ENCODE peak calls at places on chromosomes 11 and 22, in ten cellular contexts. One of them, this sample, is unnamed. For H3K9me2, the result is how much of the 10 kb centered on the place peaks cover.

GRCh38 chr11:3232956-3233355 is 739 bp upstream of the MRGPRE start:
- DNase-seq in GM23338: no peak
- DNase-seq in GM23248: no peak
- DNase-seq in hepatocyte: no peak
- DNase-seq in PC-9: no peak
- DNase-seq in Karpas-422: no peak
- DNase-seq in PC-3: no peak
- DNase-seq in HCT116: no peak
- DNase-seq in MM.1S: no peak
- DNase-seq in SK-N-SH: no peak
- DNase-seq in this sample: no peak

GRCh38 chr22:17896552-17896951 is 122.3 kb upstream of the BID start:
- DNase-seq in GM23338: peak
- DNase-seq in GM23248: no peak
- DNase-seq in hepatocyte: no peak
- DNase-seq in PC-9: no peak
- DNase-seq in Karpas-422: no peak
- DNase-seq in PC-3: no peak
- DNase-seq in HCT116: no peak
- DNase-seq in MM.1S: no peak
- DNase-seq in SK-N-SH: peak
- DNase-seq in this sample: no peak

GRCh38 chr11:6862961-6863360 is at the start of gene OR10A2:
- DNase-seq in GM23338: peak
- DNase-seq in GM23248: peak
- DNase-seq in hepatocyte: peak
- DNase-seq in PC-9: no peak
- DNase-seq in Karpas-422: no peak
- DNase-seq in PC-3: peak
- DNase-seq in HCT116: no peak
- DNase-seq in MM.1S: no peak
- DNase-seq in SK-N-SH: no peak
- DNase-seq in this sample: no peak

GRCh38 chr11:79269923-79270322 is 170.9 kb downstream of the TENM4 start:
- DNase-seq in GM23338: peak
- DNase-seq in GM23248: no peak
- DNase-seq in hepatocyte: no peak
- DNase-seq in PC-9: no peak
- DNase-seq in Karpas-422: no peak
- DNase-seq in PC-3: no peak
- DNase-seq in HCT116: no peak
- DNase-seq in MM.1S: no peak
- DNase-seq in SK-N-SH: peak
- DNase-seq in this sample: no peak

GRCh38 chr11:64638017-64638664 is 47.1 kb downstream of the SLC22A12 start:
- DNase-seq in GM23338: peak
- DNase-seq in GM23248: peak
- DNase-seq in hepatocyte: peak
- DNase-seq in PC-9: no peak
- DNase-seq in Karpas-422: no peak
- DNase-seq in PC-3: no peak
- DNase-seq in HCT116: no peak
- DNase-seq in MM.1S: no peak
- DNase-seq in SK-N-SH: peak
- DNase-seq in this sample: no peak

GRCh38 chr11:47587733-47588326 is 1.4 kb downstream of the FAM180B start:
- DNase-seq in GM23338: no peak
- DNase-seq in GM23248: peak
- DNase-seq in hepatocyte: no peak
- DNase-seq in PC-9: no peak
- DNase-seq in Karpas-422: no peak
- DNase-seq in PC-3: no peak
- DNase-seq in HCT116: no peak
- DNase-seq in MM.1S: no peak
- DNase-seq in SK-N-SH: no peak
- DNase-seq in this sample: no peak

GRCh38 chr22:22936915-22937656 is 49.5 kb downstream of the IGLL5 start:
- DNase-seq in GM23338: no peak
- DNase-seq in GM23248: no peak
- DNase-seq in hepatocyte: no peak
- DNase-seq in PC-9: no peak
- DNase-seq in Karpas-422: no peak
- DNase-seq in PC-3: no peak
- DNase-seq in HCT116: no peak
- DNase-seq in MM.1S: no peak
- DNase-seq in SK-N-SH: no peak
- DNase-seq in this sample: no peak

GRCh38 chr22:46054091-46054877 is 77.3 kb upstream of the WNT7B start:
- DNase-seq in GM23338: no peak
- DNase-seq in GM23248: peak
- DNase-seq in hepatocyte: no peak
- DNase-seq in PC-9: no peak
- DNase-seq in Karpas-422: peak
- DNase-seq in PC-3: peak
- DNase-seq in HCT116: no peak
- DNase-seq in MM.1S: peak
- DNase-seq in SK-N-SH: peak
- DNase-seq in this sample: peak

GRCh38 chr11:29159552-29160465 is 857.0 kb downstream of the KCNA4 start:
- DNase-seq in GM23338: peak
- DNase-seq in GM23248: peak
- DNase-seq in hepatocyte: peak
- DNase-seq in PC-9: no peak
- DNase-seq in Karpas-422: peak
- DNase-seq in PC-3: peak
- DNase-seq in HCT116: peak
- DNase-seq in MM.1S: peak
- DNase-seq in SK-N-SH: peak
- DNase-seq in this sample: peak

GRCh38 chr11:68296344-68297051 is 15.9 kb upstream of the LRP5 start:
- DNase-seq in GM23338: no peak
- DNase-seq in GM23248: no peak
- DNase-seq in hepatocyte: no peak
- DNase-seq in PC-9: no peak
- DNase-seq in Karpas-422: no peak
- DNase-seq in PC-3: no peak
- DNase-seq in HCT116: no peak
- DNase-seq in MM.1S: no peak
- DNase-seq in SK-N-SH: no peak
- DNase-seq in this sample: peak

DNA sequence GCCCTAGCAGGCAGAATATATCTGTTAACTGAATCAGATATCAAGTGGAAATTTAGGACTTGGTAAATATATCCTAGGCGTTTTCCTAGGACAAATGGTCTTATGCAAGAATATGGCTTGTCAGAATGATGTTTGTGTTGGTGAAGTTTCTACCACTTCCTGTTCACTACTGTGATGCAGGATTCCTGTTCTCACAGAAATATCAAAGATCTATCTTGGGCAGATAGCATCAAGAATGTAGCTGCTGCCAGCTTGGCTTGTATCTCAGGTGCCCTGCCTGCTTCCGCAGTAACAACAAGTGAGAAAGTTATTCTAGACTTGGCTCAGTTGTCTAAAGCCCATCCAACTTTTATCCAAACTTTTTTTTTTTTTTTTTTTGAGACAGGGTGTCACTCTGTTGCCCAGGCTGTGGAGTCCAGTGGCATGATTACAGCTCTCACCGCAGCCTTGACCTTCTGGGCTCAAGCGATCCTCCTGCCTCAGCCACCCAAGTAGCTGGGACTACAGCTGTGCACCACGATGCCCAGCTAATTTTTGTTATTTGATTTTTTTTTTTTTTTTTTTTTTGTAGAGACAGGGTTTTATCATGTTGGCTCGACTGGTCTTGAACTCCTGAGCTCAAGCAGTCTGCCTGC is 61.3 kb downstream of the PPME1 start:
- DNase-seq in GM23338: no peak
- DNase-seq in GM23248: no peak
- DNase-seq in hepatocyte: no peak
- DNase-seq in PC-9: no peak
- DNase-seq in Karpas-422: no peak
- DNase-seq in PC-3: no peak
- DNase-seq in HCT116: no peak
- DNase-seq in MM.1S: peak
- DNase-seq in SK-N-SH: no peak
- DNase-seq in this sample: no peak
- H3K9me2 ChIP-seq in GM23338: under half
- H3K9me2 ChIP-seq in GM23248: under half
- H3K9me2 ChIP-seq in hepatocyte: under half
- H3K9me2 ChIP-seq in PC-9: under half
- H3K9me2 ChIP-seq in Karpas-422: under half
- H3K9me2 ChIP-seq in PC-3: under half
- H3K9me2 ChIP-seq in HCT116: under half
- H3K9me2 ChIP-seq in MM.1S: under half
- H3K9me2 ChIP-seq in SK-N-SH: under half
- H3K9me2 ChIP-seq in this sample: under half

GRCh38 chr11:133519560-133519959 is 12.7 kb downstream of the OPCML start:
- DNase-seq in GM23338: no peak
- DNase-seq in GM23248: no peak
- DNase-seq in hepatocyte: no peak
- DNase-seq in PC-9: no peak
- DNase-seq in Karpas-422: no peak
- DNase-seq in PC-3: no peak
- DNase-seq in HCT116: no peak
- DNase-seq in MM.1S: no peak
- DNase-seq in SK-N-SH: no peak
- DNase-seq in this sample: no peak
- H3K9me2 ChIP-seq in GM23338: under half
- H3K9me2 ChIP-seq in GM23248: under half
- H3K9me2 ChIP-seq in hepatocyte: under half
- H3K9me2 ChIP-seq in PC-9: under half
- H3K9me2 ChIP-seq in Karpas-422: under half
- H3K9me2 ChIP-seq in PC-3: under half
- H3K9me2 ChIP-seq in HCT116: under half
- H3K9me2 ChIP-seq in MM.1S: under half
- H3K9me2 ChIP-seq in SK-N-SH: under half
- H3K9me2 ChIP-seq in this sample: under half

GRCh38 chr11:60830478-60831142 is 11.3 kb upstream of the CCDC86 start:
- DNase-seq in GM23338: no peak
- DNase-seq in GM23248: no peak
- DNase-seq in hepatocyte: no peak
- DNase-seq in PC-9: peak
- DNase-seq in Karpas-422: no peak
- DNase-seq in PC-3: no peak
- DNase-seq in HCT116: no peak
- DNase-seq in MM.1S: no peak
- DNase-seq in SK-N-SH: no peak
- DNase-seq in this sample: no peak

GRCh38 chr11:60821827-60822599 is 19.9 kb upstream of the CCDC86 start:
- DNase-seq in GM23338: no peak
- DNase-seq in GM23248: no peak
- DNase-seq in hepatocyte: no peak
- DNase-seq in PC-9: no peak
- DNase-seq in Karpas-422: peak
- DNase-seq in PC-3: no peak
- DNase-seq in HCT116: no peak
- DNase-seq in MM.1S: no peak
- DNase-seq in SK-N-SH: peak
- DNase-seq in this sample: peak

GRCh38 chr11:60825790-60826189 is 16.1 kb upstream of the CCDC86 start:
- DNase-seq in GM23338: no peak
- DNase-seq in GM23248: no peak
- DNase-seq in hepatocyte: no peak
- DNase-seq in PC-9: no peak
- DNase-seq in Karpas-422: no peak
- DNase-seq in PC-3: no peak
- DNase-seq in HCT116: no peak
- DNase-seq in MM.1S: no peak
- DNase-seq in SK-N-SH: no peak
- DNase-seq in this sample: no peak

DNA sequence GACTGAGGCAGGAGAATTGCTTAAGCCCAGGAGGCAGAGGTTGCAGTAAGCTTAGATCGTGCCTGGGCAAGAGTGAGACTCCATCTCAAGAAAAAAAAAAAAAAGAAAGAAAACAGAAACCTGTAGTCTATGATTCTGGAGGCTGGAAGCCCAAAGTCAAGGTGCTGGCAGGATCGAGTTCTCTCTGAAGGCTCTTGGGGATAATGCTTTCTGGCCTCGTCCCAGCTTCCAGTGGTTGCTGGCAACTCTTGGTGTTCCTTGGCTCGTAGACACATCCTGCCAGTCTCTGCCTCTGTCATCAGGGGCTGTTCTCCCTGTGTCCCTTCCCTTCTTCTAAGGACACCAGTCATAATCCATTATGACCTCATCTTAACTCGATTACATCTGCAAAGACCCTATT is 16.8 kb upstream of the CCDC86 start:
- DNase-seq in GM23338: no peak
- DNase-seq in GM23248: no peak
- DNase-seq in hepatocyte: no peak
- DNase-seq in PC-9: no peak
- DNase-seq in Karpas-422: no peak
- DNase-seq in PC-3: no peak
- DNase-seq in HCT116: no peak
- DNase-seq in MM.1S: no peak
- DNase-seq in SK-N-SH: no peak
- DNase-seq in this sample: no peak
- H3K9me2 ChIP-seq in GM23338: under half
- H3K9me2 ChIP-seq in GM23248: under half
- H3K9me2 ChIP-seq in hepatocyte: under half
- H3K9me2 ChIP-seq in PC-9: under half
- H3K9me2 ChIP-seq in Karpas-422: under half
- H3K9me2 ChIP-seq in PC-3: under half
- H3K9me2 ChIP-seq in HCT116: under half
- H3K9me2 ChIP-seq in MM.1S: under half
- H3K9me2 ChIP-seq in SK-N-SH: under half
- H3K9me2 ChIP-seq in this sample: under half

GRCh38 chr11:35515224-35515623 is 10.2 kb downstream of the PAMR1 start:
- DNase-seq in GM23338: no peak
- DNase-seq in GM23248: peak
- DNase-seq in hepatocyte: no peak
- DNase-seq in PC-9: peak
- DNase-seq in Karpas-422: no peak
- DNase-seq in PC-3: no peak
- DNase-seq in HCT116: no peak
- DNase-seq in MM.1S: no peak
- DNase-seq in SK-N-SH: no peak
- DNase-seq in this sample: no peak

GRCh38 chr11:35507688-35508087 is 17.7 kb downstream of the PAMR1 start:
- DNase-seq in GM23338: no peak
- DNase-seq in GM23248: peak
- DNase-seq in hepatocyte: no peak
- DNase-seq in PC-9: no peak
- DNase-seq in Karpas-422: no peak
- DNase-seq in PC-3: peak
- DNase-seq in HCT116: no peak
- DNase-seq in MM.1S: no peak
- DNase-seq in SK-N-SH: no peak
- DNase-seq in this sample: no peak

GRCh38 chr11:35516361-35516760 is 9.1 kb downstream of the PAMR1 start:
- DNase-seq in GM23338: no peak
- DNase-seq in GM23248: no peak
- DNase-seq in hepatocyte: no peak
- DNase-seq in PC-9: peak
- DNase-seq in Karpas-422: no peak
- DNase-seq in PC-3: no peak
- DNase-seq in HCT116: no peak
- DNase-seq in MM.1S: no peak
- DNase-seq in SK-N-SH: no peak
- DNase-seq in this sample: no peak

GRCh38 chr11:35514481-35514880 is 10.9 kb downstream of the PAMR1 start:
- DNase-seq in GM23338: no peak
- DNase-seq in GM23248: no peak
- DNase-seq in hepatocyte: no peak
- DNase-seq in PC-9: no peak
- DNase-seq in Karpas-422: no peak
- DNase-seq in PC-3: no peak
- DNase-seq in HCT116: no peak
- DNase-seq in MM.1S: no peak
- DNase-seq in SK-N-SH: no peak
- DNase-seq in this sample: no peak

GRCh38 chr11:35511666-35512065 is 13.8 kb downstream of the PAMR1 start:
- DNase-seq in GM23338: no peak
- DNase-seq in GM23248: peak
- DNase-seq in hepatocyte: no peak
- DNase-seq in PC-9: no peak
- DNase-seq in Karpas-422: no peak
- DNase-seq in PC-3: peak
- DNase-seq in HCT116: no peak
- DNase-seq in MM.1S: no peak
- DNase-seq in SK-N-SH: no peak
- DNase-seq in this sample: no peak
- H3K9me2 ChIP-seq in GM23338: under half
- H3K9me2 ChIP-seq in GM23248: under half
- H3K9me2 ChIP-seq in hepatocyte: under half
- H3K9me2 ChIP-seq in PC-9: under half
- H3K9me2 ChIP-seq in Karpas-422: under half
- H3K9me2 ChIP-seq in PC-3: under half
- H3K9me2 ChIP-seq in HCT116: under half
- H3K9me2 ChIP-seq in MM.1S: under half
- H3K9me2 ChIP-seq in SK-N-SH: under half
- H3K9me2 ChIP-seq in this sample: under half